ENCODE peak calls at places on chromosomes 1 and 21, in nine cellular contexts. C is stimulated activated naive CD4-positive, alpha-beta T cell; O is stimulated activated CD8-positive, alpha-beta memory T cell treated with anti-CD3 and anti-CD28 coated beads, Interleukin-4, amount 100 ng/mL, for 48 hours; T is BJ; D is AG09309; J is nephron progenitor cell; V is hypothalamus; N is WERI-Rb-1; U is GM03348. K is an unnamed sample.

GRCh38 chr1:3184666-3185065 is 115.7 kb downstream of the PRDM16 start:
- DNase-seq in C (no peak), O (no peak), T (no peak), D (no peak), J (no peak), V (no peak), N (no peak), U (no peak), K (no peak)

GRCh38 chr1:237553078-237553477 is 337.6 kb downstream of the ZP4 start:
- DNase-seq in C (no peak), O (no peak), T (no peak), D (no peak), J (no peak), V (no peak), N (no peak), U (no peak), K (no peak)

GRCh38 chr1:40662864-40663263 is 2.6 kb downstream of the RIMS3 start:
- DNase-seq in C (no peak), O (peak), T (no peak), D (no peak), J (no peak), V (no peak), N (no peak), U (no peak), K (peak)

GRCh38 chr1:107669996-107670395 is 295.0 kb downstream of the VAV3 start:
- DNase-seq in C (no peak), O (no peak), T (no peak), D (no peak), J (no peak), V (no peak), N (no peak), U (no peak), K (peak)

GRCh38 chr21:42992943-42993712 is 18.8 kb downstream of the PKNOX1 start:
- DNase-seq in C (no peak), O (no peak), T (no peak), D (no peak), J (no peak), V (no peak), N (no peak), U (no peak), K (peak)

GRCh38 chr1:21319447-21320407 is 29.5 kb upstream of the ECE1 start:
- DNase-seq in C (no peak), O (no peak), T (no peak), D (no peak), J (no peak), V (no peak), N (no peak), U (no peak), K (peak)

GRCh38 chr1:55376894-55377293 is 161.7 kb upstream of the USP24 start:
- DNase-seq in C (no peak), O (no peak), T (no peak), D (no peak), J (no peak), V (no peak), N (no peak), U (no peak), K (no peak)

GRCh38 chr1:85224734-85225623 is 24.2 kb upstream of the SYDE2 start:
- DNase-seq in C (no peak), O (no peak), T (no peak), D (no peak), J (no peak), V (no peak), N (peak), U (no peak), K (no peak)

GRCh38 chr1:29519108-29519507 is 282.8 kb downstream of the PTPRU start:
- DNase-seq in C (no peak), O (no peak), T (no peak), D (no peak), J (no peak), V (no peak), N (no peak), U (no peak), K (no peak)

GRCh38 chr1:7207875-7208646 is 422.8 kb downstream of the CAMTA1 start:
- DNase-seq in C (no peak), O (peak), T (no peak), D (peak), J (peak), V (no peak), N (peak), U (peak), K (peak)

GRCh38 chr1:245154429-245155185 is at the start of gene KIF26B:
- DNase-seq in C (peak), O (peak), T (no peak), D (no peak), J (peak), V (no peak), N (peak), U (peak), K (peak)

GRCh38 chr1:28112388-28113311 is 24.2 kb upstream of the EYA3 start:
- DNase-seq in C (no peak), O (no peak), T (no peak), D (no peak), J (no peak), V (no peak), N (peak), U (peak), K (peak)

GRCh38 chr1:39151267-39151666 is 53.2 kb upstream of the MACF1 start:
- DNase-seq in C (no peak), O (no peak), T (no peak), D (no peak), J (no peak), V (no peak), N (no peak), U (no peak), K (no peak)

GRCh38 chr1:56000424-56000823 is 578.9 kb downstream of the PLPP3 start:
- DNase-seq in C (no peak), O (no peak), T (no peak), D (no peak), J (no peak), V (no peak), N (no peak), U (no peak), K (no peak)

GRCh38 chr1:109923131-109923945 is 12.7 kb downstream of the CSF1 start:
- DNase-seq in C (no peak), O (no peak), T (no peak), D (no peak), J (no peak), V (no peak), N (peak), U (peak), K (peak)

GRCh38 chr1:49102752-49103151 is 326.1 kb upstream of the BEND5 start:
- DNase-seq in C (no peak), O (no peak), T (peak), D (peak), J (no peak), V (no peak), N (no peak), U (no peak), K (peak)

GRCh38 chr1:42282024-42282579 is 52.9 kb downstream of the FOXJ3 start:
- DNase-seq in C (no peak), O (no peak), T (peak), D (peak), J (no peak), V (no peak), N (no peak), U (peak), K (peak)

GRCh38 chr1:75723989-75724471 is 479 bp upstream of the ACADM start:
- DNase-seq in C (peak), O (peak), T (peak), D (no peak), J (peak), V (peak), N (peak), U (peak), K (peak)

GRCh38 chr1:25039229-25039628 is 109.2 kb upstream of the RUNX3 start:
- DNase-seq in C (no peak), O (no peak), T (no peak), D (no peak), J (no peak), V (no peak), N (no peak), U (no peak), K (peak)

GRCh38 chr1:155324717-155325595 is 4.3 kb downstream of the RUSC1 start:
- DNase-seq in C (no peak), O (peak), T (no peak), D (no peak), J (peak), V (no peak), N (peak), U (peak), K (peak)

GRCh38 chr1:90204780-90205179 is 209.9 kb downstream of the ZNF326 start:
- DNase-seq in C (no peak), O (no peak), T (no peak), D (no peak), J (no peak), V (no peak), N (no peak), U (no peak), K (no peak)

GRCh38 chr1:9235123-9235513 is 544 bp downstream of the H6PD start:
- DNase-seq in C (no peak), O (no peak), T (no peak), D (no peak), J (no peak), V (no peak), N (peak), U (peak), K (peak)

GRCh38 chr1:202685671-202686070 is 24.6 kb downstream of the SYT2 start:
- DNase-seq in C (no peak), O (no peak), T (no peak), D (no peak), J (no peak), V (no peak), N (no peak), U (no peak), K (no peak)

GRCh38 chr1:19672237-19672636 is 7.6 kb downstream of the HTR6 start:
- DNase-seq in C (no peak), O (no peak), T (no peak), D (no peak), J (no peak), V (no peak), N (no peak), U (no peak), K (no peak)

GRCh38 chr1:148263906-148264255 is 111.8 kb upstream of the NBPF11 start:
- DNase-seq in C (peak), O (no peak), T (no peak), D (no peak), J (peak), V (no peak), N (no peak), U (no peak), K (no peak)

GRCh38 chr1:110060034-110060661 is 10.3 kb downstream of the ALX3 start:
- DNase-seq in C (peak), O (peak), T (no peak), D (no peak), J (peak), V (no peak), N (peak), U (peak), K (peak)

GRCh38 chr21:45635271-45636151 is 8.0 kb upstream of the PCBP3 start:
- DNase-seq in C (no peak), O (no peak), T (no peak), D (no peak), J (no peak), V (no peak), N (no peak), U (no peak), K (no peak)

K was measured in GM23248.